ENCODE peak calls at places on chromosomes 5 and 9, in nine cellular contexts. V is IMR-90; K is HL-60; B is activated T-cell treated with anti-CD3 and anti-CD28 coated beads, Interleukin-2, amount 50 U/mL, for 1 hour; Q is foreskin fibroblast; P is DMS79; G is stimulated activated CD4-positive, alpha-beta T cell treated with anti-CD3 and anti-CD28 coated beads, Interleukin-15, amount 100 ng/mL, for 1 hour; R is stimulated activated CD8-positive, alpha-beta memory T cell treated with anti-CD3 and anti-CD28 coated beads, Interleukin-15, amount 100 ng/mL, for 24 hours; M is A549. L is an unnamed sample.
A peak's percentile ranks its signal among the peaks of the same experiment; 100 is the strongest.

GRCh38 chr5:82931110-82931509 is 146.1 kb downstream of the TMEM167A start:
- DNase-seq in M (no peak), B (no peak), R (no peak), G (no peak), P (no peak), K (no peak), Q (peak; percentile 4), V (peak; percentile 15), L (peak; percentile 3)

GRCh38 chr5:57009811-57010210 is 57.9 kb upstream of the MIER3 start:
- DNase-seq in Q (no peak), P (no peak), K (no peak), V (no peak), B (no peak), R (no peak), M (no peak), G (no peak), L (no peak)

GRCh38 chr9:130780415-130780814 is 54.6 kb upstream of the ABL1 start:
- DNase-seq in B (no peak), M (no peak), R (no peak), P (no peak), K (no peak), Q (no peak), G (no peak), V (no peak), L (no peak)

GRCh38 chr9:128143409-128144238 is 5.6 kb upstream of the LCN2 start:
- DNase-seq in G (no peak), Q (no peak), K (no peak), P (no peak), M (no peak), B (no peak), R (no peak), V (no peak), L (no peak)

GRCh38 chr5:43483210-43484048 is at the start of gene TMEM267:
- DNase-seq in R (peak; percentile 69), Q (peak; percentile 98), B (peak; percentile 85), V (peak; percentile 92), P (peak; percentile 77), K (peak; percentile 92), G (peak; percentile 79), M (peak; percentile 81), L (peak; percentile 94)

GRCh38 chr9:123487944-123488343 is 131.9 kb downstream of the CRB2 start:
- DNase-seq in Q (no peak), P (no peak), B (no peak), G (no peak), R (no peak), M (no peak), V (no peak), K (no peak), L (no peak)

GRCh38 chr5:121695307-121695706 is 156.4 kb upstream of the FTMT start:
- DNase-seq in V (no peak), K (no peak), B (no peak), M (no peak), Q (no peak), R (no peak), G (no peak), P (no peak), L (no peak)

GRCh38 chr9:93600504-93600903 is 24.1 kb downstream of the PHF2 start:
- DNase-seq in K (no peak), Q (no peak), M (no peak), G (no peak), V (no peak), P (no peak), R (no peak), B (no peak), L (no peak)

GRCh38 chr5:99320461-99320860 is 391.7 kb upstream of the CHD1 start:
- DNase-seq in Q (no peak), B (no peak), V (no peak), M (no peak), P (no peak), G (no peak), R (no peak), K (no peak), L (no peak)

GRCh38 chr9:73093740-73094379 is 57.8 kb upstream of the ANXA1 start:
- DNase-seq in K (no peak), G (no peak), P (no peak), R (no peak), B (no peak), V (peak; percentile 1), M (no peak), Q (peak; percentile 40), L (peak; percentile 28)

GRCh38 chr9:73079326-73079725 is 72.3 kb upstream of the ANXA1 start:
- DNase-seq in K (no peak), M (no peak), V (no peak), G (no peak), Q (no peak), P (no peak), R (no peak), B (no peak), L (peak; percentile 19)

L was measured in ELR.